ENCODE peak calls at places on chromosomes 13 and 19, in four cellular contexts. I is A549, K is K562, Y is HepG2. S is an unnamed sample.

GRCh38 chr13:20359335-20359734 is 127.2 kb upstream of the GJB6 start:
- DNase-seq in I (peak), K (no peak), Y (peak), S (no peak)

GRCh38 chr13:42553098-42554046 is 20.6 kb upstream of the TNFSF11 start:
- DNase-seq in I (peak), K (no peak), Y (no peak), S (no peak)

GRCh38 chr19:14437578-14438140 is 4.6 kb downstream of the PKN1 start:
- DNase-seq in I (no peak), K (no peak), Y (no peak), S (no peak)

GRCh38 chr13:100506600-100507422 is 81.8 kb downstream of the GGACT start:
- DNase-seq in I (no peak), K (no peak), Y (no peak), S (no peak)

GRCh38 chr13:114031631-114032030 is 57.8 kb upstream of the C13orf46 start:
- DNase-seq in I (no peak), K (no peak), Y (no peak), S (no peak)

GRCh38 chr19:21092107-21092506 is 10.1 kb downstream of the ZNF714 start:
- DNase-seq in I (no peak), K (no peak), Y (peak), S (no peak)

GRCh38 chr13:98537740-98538139 is 39.2 kb downstream of the STK24 start:
- DNase-seq in I (no peak), K (no peak), Y (no peak), S (no peak)

GRCh38 chr13:25587581-25587980 is 215.8 kb downstream of the ATP8A2 start:
- DNase-seq in I (no peak), K (no peak), Y (no peak), S (no peak)

GRCh38 chr13:75226092-75226491 is 255.9 kb downstream of the TBC1D4 start:
- DNase-seq in I (no peak), K (peak), Y (no peak), S (no peak)

GRCh38 chr19:38639679-38640078 is 7.8 kb upstream of the ACTN4 start:
- DNase-seq in I (no peak), K (no peak), Y (no peak), S (no peak)

GRCh38 chr19:44643605-44644390 is at the start of gene PVR:
- DNase-seq in I (peak), K (peak), Y (peak), S (no peak)

GRCh38 chr13:99352351-99353271 is 45.4 kb upstream of the GPR183 start:
- DNase-seq in I (no peak), K (no peak), Y (no peak), S (no peak)

GRCh38 chr13:97221491-97221890 is 642 bp upstream of the MBNL2 start:
- DNase-seq in I (no peak), K (no peak), Y (no peak), S (no peak)

GRCh38 chr19:49911381-49912145 is 14.9 kb upstream of the IL4I1 start:
- DNase-seq in I (no peak), K (no peak), Y (no peak), S (peak)

GRCh38 chr13:113119166-113119821 is 3.3 kb upstream of the F10 start:
- DNase-seq in I (no peak), K (no peak), Y (no peak), S (no peak)

GRCh38 chr19:8352134-8352827 is 9.2 kb upstream of the KANK3 start:
- DNase-seq in I (no peak), K (no peak), Y (no peak), S (no peak)

GRCh38 chr13:40485611-40486517 is 180.6 kb downstream of the FOXO1 start:
- DNase-seq in I (no peak), K (no peak), Y (no peak), S (no peak)

GRCh38 chr19:4277051-4277700 is 1.9 kb upstream of the SHD start:
- DNase-seq in I (no peak), K (peak), Y (no peak), S (no peak)

GRCh38 chr13:79448413-79448812 is 32.5 kb upstream of the NDFIP2 start:
- DNase-seq in I (no peak), K (no peak), Y (no peak), S (no peak)

GRCh38 chr19:16351133-16351809 is 26.6 kb downstream of the KLF2 start:
- DNase-seq in I (peak), K (no peak), Y (no peak), S (no peak)

GRCh38 chr13:111474136-111475002 is 153.9 kb downstream of the TEX29 start:
- DNase-seq in I (peak), K (peak), Y (peak), S (no peak)

GRCh38 chr19:4970558-4971423 is 1.9 kb downstream of the KDM4B start:
- DNase-seq in I (no peak), K (peak), Y (peak), S (no peak)

GRCh38 chr13:33610471-33611015 is 207.4 kb upstream of the RFC3 start:
- DNase-seq in I (peak), K (no peak), Y (peak), S (no peak)

GRCh38 chr13:51552027-51552426 is 32.2 kb upstream of the WDFY2 start:
- DNase-seq in I (no peak), K (no peak), Y (no peak), S (no peak)

GRCh38 chr19:28887920-28888618 is 324.9 kb downstream of the UQCRFS1 start:
- DNase-seq in I (no peak), K (no peak), Y (no peak), S (no peak)

GRCh38 chr19:41376241-41376997 is at the start of gene TMEM91:
- DNase-seq in I (no peak), K (no peak), Y (no peak), S (no peak)

GRCh38 chr13:50892162-50892944 is 17.2 kb upstream of the RNASEH2B start:
- DNase-seq in I (no peak), K (no peak), Y (no peak), S (no peak)

GRCh38 chr13:103236213-103236612 is 170.0 kb upstream of the SLC10A2 start:
- DNase-seq in I (no peak), K (no peak), Y (no peak), S (no peak)

GRCh38 chr13:77883328-77883727 is 35.3 kb downstream of the EDNRB start:
- DNase-seq in I (no peak), K (no peak), Y (no peak), S (no peak)

GRCh38 chr13:31209172-31209818 is 9.5 kb downstream of the B3GLCT start:
- DNase-seq in I (no peak), K (no peak), Y (no peak), S (no peak)

GRCh38 chr13:26896986-26897668 is 136.5 kb upstream of the GPR12 start:
- DNase-seq in I (no peak), K (no peak), Y (no peak), S (no peak)

GRCh38 chr13:49295231-49295630 is 47.5 kb downstream of the CDADC1 start:
- DNase-seq in I (no peak), K (no peak), Y (no peak), S (no peak)

GRCh38 chr13:49288458-49288857 is 40.7 kb downstream of the CDADC1 start:
- DNase-seq in I (no peak), K (no peak), Y (no peak), S (no peak)

GRCh38 chr13:49296659-49297058 is 48.9 kb downstream of the CDADC1 start:
- DNase-seq in I (no peak), K (no peak), Y (peak), S (no peak)

GRCh38 chr13:49297338-49297737 is 49.6 kb downstream of the CDADC1 start:
- DNase-seq in I (no peak), K (no peak), Y (peak), S (no peak)

GRCh38 chr13:49292742-49293498 is 45.2 kb downstream of the CDADC1 start:
- DNase-seq in I (no peak), K (peak), Y (no peak), S (no peak)
- TF ChIP-seq CHD4 in I (no peak), K (no peak), Y (no peak), S (no peak)

GRCh38 chr19:801861-802496 is 4.7 kb downstream of the PTBP1 start:
- DNase-seq in I (no peak), K (peak), Y (no peak), S (no peak)
- TF ChIP-seq CHD4 in I (no peak), K (no peak), Y (no peak), S (no peak)

DNA sequence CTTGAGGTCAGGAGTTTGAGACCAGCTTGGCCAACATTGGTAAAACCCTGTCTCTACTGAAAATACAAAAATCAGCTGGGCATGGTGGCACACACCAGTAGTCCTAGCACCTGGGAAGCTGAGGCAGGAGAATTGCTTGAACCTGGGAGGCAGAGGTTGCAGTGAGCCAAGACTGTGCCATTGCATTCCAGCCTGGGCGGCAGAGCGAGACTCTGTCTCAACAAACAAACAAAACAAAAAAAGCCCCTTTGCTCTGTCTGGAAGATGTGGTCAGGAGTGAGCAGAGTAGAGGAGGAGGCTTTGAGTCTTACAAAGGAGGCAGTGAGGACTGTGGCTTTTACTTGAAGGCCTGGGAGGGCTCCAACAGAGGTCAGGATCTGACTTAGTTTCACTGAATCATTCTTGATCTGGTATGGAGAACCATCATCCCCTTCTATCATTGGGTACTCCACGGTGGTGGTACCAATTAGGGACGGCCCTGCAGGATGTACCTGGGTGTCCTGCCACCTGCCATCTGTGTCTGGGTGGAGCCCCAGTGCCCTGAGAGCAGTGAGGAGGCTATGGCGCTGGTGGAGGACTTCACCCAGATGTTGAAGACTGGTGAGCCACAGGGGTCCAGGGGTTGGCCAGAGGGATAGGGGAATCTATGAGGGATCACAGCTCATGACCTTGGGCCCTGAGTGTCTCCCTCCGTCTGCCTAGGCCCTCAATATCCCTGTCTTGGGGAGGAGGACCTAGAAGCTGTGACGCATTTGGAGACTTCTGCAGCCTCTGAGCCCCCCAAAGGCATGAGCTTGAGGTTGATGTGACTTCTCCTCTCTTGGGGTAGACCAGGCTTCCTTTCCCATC is 4.7 kb upstream of the MZF1 start:
- DNase-seq in I (no peak), K (no peak), Y (no peak), S (no peak)
- TF ChIP-seq CHD4 in I (no peak), K (no peak), Y (no peak), S (no peak)

DNA sequence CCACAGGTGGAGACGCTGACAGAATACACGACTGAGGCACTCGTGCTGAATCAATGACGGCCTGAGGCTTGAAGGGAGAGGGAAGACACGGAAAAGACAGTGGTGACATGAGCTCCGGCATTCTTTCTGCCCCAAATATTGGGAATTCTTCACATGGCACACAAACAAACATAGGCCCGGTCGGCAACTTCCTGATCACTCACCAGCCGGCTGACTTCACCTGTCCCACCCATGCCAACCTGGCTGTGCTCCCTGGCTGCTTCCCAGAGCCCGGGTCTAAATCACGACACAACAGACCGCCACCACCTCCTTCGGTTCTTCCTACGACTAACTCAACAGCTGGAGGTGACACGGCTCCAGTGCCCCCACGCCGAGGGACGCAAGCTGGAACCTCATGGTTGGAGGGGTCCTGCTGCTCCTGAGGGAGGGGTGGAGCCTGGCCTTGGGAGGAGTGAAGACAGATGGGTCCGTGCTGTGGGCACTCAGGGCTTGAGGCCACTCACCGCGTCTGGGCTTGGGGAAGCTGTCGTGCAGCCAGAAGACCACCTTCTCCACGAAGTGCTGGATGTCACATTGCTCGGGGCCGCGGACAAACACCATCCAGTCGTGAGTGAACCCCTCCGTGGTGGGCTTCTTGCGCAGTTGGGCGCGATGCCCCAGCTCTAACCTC is 9.6 kb downstream of the MLLT1 start:
- DNase-seq in I (no peak), K (no peak), Y (no peak), S (no peak)
- TF ChIP-seq CHD4 in I (no peak), K (no peak), Y (no peak), S (no peak)